ENCODE peak calls at places on chromosomes 6 and 20, in four cellular contexts. One of them, this sample, is unnamed.
A peak's percentile ranks its signal among the peaks of the same experiment; 100 is the strongest.

GRCh38 chr6:30071081-30071818 is 4.3 kb downstream of the PPP1R11 start:
- DNase-seq in tibial nerve: no peak
- DNase-seq in ovary: peak; percentile 70
- DNase-seq in sigmoid colon: no peak
- DNase-seq in this sample: no peak

GRCh38 chr6:47076422-47077344 is 34.6 kb upstream of the ADGRF1 start:
- DNase-seq in tibial nerve: no peak
- DNase-seq in ovary: peak; percentile 50
- DNase-seq in sigmoid colon: no peak
- DNase-seq in this sample: no peak

GRCh38 chr20:62766716-62767115 is 29.6 kb upstream of the MRGBP start:
- DNase-seq in tibial nerve: no peak
- DNase-seq in ovary: no peak
- DNase-seq in sigmoid colon: no peak
- DNase-seq in this sample: no peak

GRCh38 chr6:89047473-89047872 is 33.1 kb upstream of the PNRC1 start:
- DNase-seq in tibial nerve: no peak
- DNase-seq in ovary: no peak
- DNase-seq in sigmoid colon: no peak
- DNase-seq in this sample: no peak

GRCh38 chr6:43509984-43510826 is at the start of gene LRRC73:
- DNase-seq in tibial nerve: peak; percentile 65
- DNase-seq in ovary: peak; percentile 96
- DNase-seq in sigmoid colon: peak; percentile 92
- DNase-seq in this sample: peak; percentile 94

GRCh38 chr20:44743080-44743701 is 2.5 kb upstream of the KCNK15 start:
- DNase-seq in tibial nerve: no peak
- DNase-seq in ovary: no peak
- DNase-seq in sigmoid colon: no peak
- DNase-seq in this sample: no peak

GRCh38 chr20:3777726-3778629 is 3.3 kb downstream of the SPEF1 start:
- DNase-seq in tibial nerve: peak; percentile 48
- DNase-seq in ovary: peak; percentile 77
- DNase-seq in sigmoid colon: peak; percentile 90
- DNase-seq in this sample: peak; percentile 93

GRCh38 chr20:25318471-25319240 is 70.8 kb downstream of the PYGB start:
- DNase-seq in tibial nerve: no peak
- DNase-seq in ovary: peak; percentile 23
- DNase-seq in sigmoid colon: peak; percentile 58
- DNase-seq in this sample: no peak

GRCh38 chr6:31784270-31784925 is 7.3 kb upstream of the VWA7 start:
- DNase-seq in tibial nerve: no peak
- DNase-seq in ovary: no peak
- DNase-seq in sigmoid colon: no peak
- DNase-seq in this sample: no peak

GRCh38 chr20:37152284-37152683 is 26.8 kb upstream of the RPN2 start:
- DNase-seq in tibial nerve: no peak
- DNase-seq in ovary: no peak
- DNase-seq in sigmoid colon: no peak
- DNase-seq in this sample: no peak

GRCh38 chr6:162078126-162078525 is 649.4 kb downstream of the PRKN start:
- DNase-seq in tibial nerve: no peak
- DNase-seq in ovary: no peak
- DNase-seq in sigmoid colon: no peak
- DNase-seq in this sample: no peak

GRCh38 chr6:134235937-134236751 is 81.8 kb downstream of the SGK1 start:
- DNase-seq in tibial nerve: no peak
- DNase-seq in ovary: no peak
- DNase-seq in sigmoid colon: no peak
- DNase-seq in this sample: no peak

GRCh38 chr6:3506751-3507388 is 50.0 kb upstream of the SLC22A23 start:
- DNase-seq in tibial nerve: no peak
- DNase-seq in ovary: no peak
- DNase-seq in sigmoid colon: no peak
- DNase-seq in this sample: no peak

GRCh38 chr20:40760399-40760798 is 71.4 kb upstream of the MAFB start:
- DNase-seq in tibial nerve: no peak
- DNase-seq in ovary: no peak
- DNase-seq in sigmoid colon: no peak
- DNase-seq in this sample: no peak

GRCh38 chr6:33317668-33318425 is at the start of gene ZBTB22:
- DNase-seq in tibial nerve: peak; percentile 99
- DNase-seq in ovary: peak; percentile 99
- DNase-seq in sigmoid colon: peak; percentile 100
- DNase-seq in this sample: peak; percentile 99
- H3K4me1 ChIP-seq in tibial nerve: peaks cover 43% of the 10 kb centered on the region
- H3K4me1 ChIP-seq in ovary: peaks cover 14% of the 10 kb centered on the region
- H3K4me1 ChIP-seq in sigmoid colon: peaks cover 78% of the 10 kb centered on the region
- H3K4me1 ChIP-seq in this sample: peaks cover 66% of the 10 kb centered on the region

GRCh38 chr20:41956316-41957050 is 338.3 kb upstream of the CHD6 start:
- DNase-seq in tibial nerve: no peak
- DNase-seq in ovary: no peak
- DNase-seq in sigmoid colon: no peak
- DNase-seq in this sample: no peak
- TF ChIP-seq CTCF in tibial nerve: no peak
- TF ChIP-seq CTCF in ovary: no peak
- TF ChIP-seq CTCF in sigmoid colon: peak; percentile 9
- TF ChIP-seq CTCF in this sample: peak; percentile 35

DNA sequence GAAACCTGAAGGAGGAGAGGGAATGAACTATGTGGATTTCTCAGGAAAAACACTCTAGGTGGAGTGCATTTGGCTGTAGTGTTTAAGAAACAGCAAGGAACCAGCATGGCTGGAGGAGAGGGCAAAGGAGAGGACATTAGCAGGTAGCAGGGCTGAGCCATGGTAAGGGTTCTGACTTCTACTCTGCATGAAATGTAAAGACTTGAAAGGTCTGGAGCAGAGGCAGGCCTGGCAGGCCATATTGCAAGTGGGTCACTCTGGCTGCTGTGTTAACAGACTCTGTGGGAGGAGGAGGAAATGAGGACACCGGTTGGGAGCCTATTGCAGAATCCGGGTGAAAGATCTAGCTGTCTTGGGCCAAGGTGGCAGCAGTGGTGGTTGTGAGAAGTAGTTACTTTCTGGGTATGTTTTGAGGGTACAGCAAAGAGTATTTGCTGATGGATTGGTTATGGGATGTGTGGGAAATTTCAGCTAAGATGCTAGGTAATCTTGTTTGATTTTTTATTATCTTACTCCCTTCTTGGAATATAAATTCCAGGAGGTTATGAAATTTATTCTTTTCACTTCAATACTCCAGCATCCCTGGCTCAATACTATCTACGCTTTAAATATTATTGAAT is 115.9 kb upstream of the BCLAF1 start:
- DNase-seq in tibial nerve: no peak
- DNase-seq in ovary: no peak
- DNase-seq in sigmoid colon: no peak
- DNase-seq in this sample: no peak
- TF ChIP-seq EP300 in tibial nerve: no peak
- TF ChIP-seq EP300 in ovary: no peak
- TF ChIP-seq EP300 in sigmoid colon: no peak
- TF ChIP-seq EP300 in this sample: no peak

GRCh38 chr6:10557886-10558285 is 36.7 kb downstream of the GCNT2 start:
- DNase-seq in tibial nerve: no peak
- DNase-seq in ovary: no peak
- DNase-seq in sigmoid colon: no peak
- DNase-seq in this sample: no peak
- H3K4me1 ChIP-seq in tibial nerve: no peaks in the 10 kb centered on the region
- H3K4me1 ChIP-seq in ovary: peaks cover 2% of the 10 kb centered on the region
- H3K4me1 ChIP-seq in sigmoid colon: peaks cover 47% of the 10 kb centered on the region
- H3K4me1 ChIP-seq in this sample: peaks cover 71% of the 10 kb centered on the region

GRCh38 chr20:57711311-57711712 is 1.5 kb upstream of the PMEPA1 start:
- DNase-seq in tibial nerve: no peak
- DNase-seq in ovary: no peak
- DNase-seq in sigmoid colon: peak; percentile 74
- DNase-seq in this sample: no peak

GRCh38 chr20:57711826-57712225 is 2.0 kb upstream of the PMEPA1 start:
- DNase-seq in tibial nerve: no peak
- DNase-seq in ovary: no peak
- DNase-seq in sigmoid colon: no peak
- DNase-seq in this sample: no peak

GRCh38 chr20:57708694-57709673 is 831 bp downstream of the PMEPA1 start:
- DNase-seq in tibial nerve: no peak
- DNase-seq in ovary: peak; percentile 71
- DNase-seq in sigmoid colon: peak; percentile 79
- DNase-seq in this sample: no peak

GRCh38 chr20:57710841-57711240 is 1.0 kb upstream of the PMEPA1 start:
- DNase-seq in tibial nerve: no peak
- DNase-seq in ovary: no peak
- DNase-seq in sigmoid colon: no peak
- DNase-seq in this sample: no peak

DNA sequence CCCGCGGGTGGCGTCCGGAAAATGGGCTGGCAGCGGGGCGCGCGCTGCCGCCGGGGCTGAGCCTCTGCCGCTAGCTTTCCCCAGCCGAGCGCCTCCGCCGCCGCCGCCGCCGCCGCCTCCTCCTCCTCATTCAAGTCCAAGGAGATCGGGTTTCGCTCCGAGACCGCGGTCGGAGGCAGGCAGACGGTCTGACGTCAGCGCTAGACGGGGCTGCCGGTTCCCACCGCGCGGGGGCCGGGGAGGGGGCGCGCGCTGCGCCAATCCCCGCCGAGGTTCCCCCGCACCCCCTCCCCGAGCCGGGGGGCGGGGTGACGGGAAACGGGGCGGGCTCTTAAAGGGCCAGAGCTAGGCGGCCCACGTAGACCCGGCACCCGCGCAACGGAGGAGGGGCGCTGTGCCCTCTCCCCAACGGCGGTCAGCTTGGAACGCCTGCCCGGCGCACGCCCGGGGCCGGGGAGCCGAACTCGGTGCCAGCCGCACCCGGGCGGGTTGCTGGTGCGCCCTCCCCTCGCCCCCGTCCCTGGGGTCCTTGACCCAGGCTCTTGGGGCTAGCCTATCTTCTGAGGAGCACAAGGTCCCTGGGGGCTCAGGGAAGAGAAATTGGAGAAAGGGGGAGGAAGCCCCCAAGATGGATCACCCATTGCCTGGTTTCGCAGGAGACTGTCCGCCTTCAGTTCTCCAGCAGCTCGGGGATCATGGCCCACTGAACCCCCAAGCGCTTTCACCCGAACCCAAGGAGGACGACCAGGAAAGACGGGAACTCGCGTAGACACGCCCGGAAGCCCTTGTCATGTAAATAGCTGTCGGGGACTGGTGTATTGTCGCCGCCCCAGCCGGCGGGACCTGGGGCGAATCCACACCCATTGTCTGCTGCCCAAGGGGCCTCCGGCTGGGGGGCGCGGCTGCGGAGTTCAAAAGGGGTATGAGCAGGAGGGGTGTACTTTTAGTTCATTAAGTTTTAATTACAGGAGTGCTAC is at the start of gene PMEPA1:
- DNase-seq in tibial nerve: peak; percentile 87
- DNase-seq in ovary: peak; percentile 97
- DNase-seq in sigmoid colon: peak; percentile 98
- DNase-seq in this sample: peak; percentile 97
- TF ChIP-seq CTCF in tibial nerve: no peak
- TF ChIP-seq CTCF in ovary: peak; percentile 26
- TF ChIP-seq CTCF in sigmoid colon: peak; percentile 13
- TF ChIP-seq CTCF in this sample: no peak

GRCh38 chr20:50713677-50714101 is 17.7 kb upstream of the PARD6B start:
- DNase-seq in tibial nerve: peak; percentile 48
- DNase-seq in ovary: peak; percentile 56
- DNase-seq in sigmoid colon: peak; percentile 70
- DNase-seq in this sample: no peak
- TF ChIP-seq EP300 in tibial nerve: no peak
- TF ChIP-seq EP300 in ovary: no peak
- TF ChIP-seq EP300 in sigmoid colon: no peak
- TF ChIP-seq EP300 in this sample: no peak

DNA sequence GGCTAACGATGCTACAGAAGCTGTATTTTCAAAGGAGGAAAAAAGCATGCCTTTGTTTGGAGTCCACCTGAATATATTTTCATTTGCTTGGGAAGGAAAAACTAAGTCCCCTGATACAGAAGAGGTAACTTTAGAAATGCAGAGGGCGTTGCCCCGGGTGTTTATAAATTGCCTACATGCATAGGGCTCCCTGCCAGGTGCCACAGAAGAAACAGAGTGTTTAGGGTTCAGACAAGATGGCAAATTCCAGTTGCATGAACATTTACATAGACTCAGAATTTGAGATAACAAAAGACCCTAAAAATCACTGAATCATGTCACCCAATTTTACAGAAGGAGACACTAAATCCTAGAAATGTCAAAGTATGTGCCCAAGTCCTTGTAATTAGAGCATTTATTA is 19.9 kb downstream of the RIN2 start:
- DNase-seq in tibial nerve: no peak
- DNase-seq in ovary: no peak
- DNase-seq in sigmoid colon: no peak
- DNase-seq in this sample: no peak
- H3K4me1 ChIP-seq in tibial nerve: peaks cover 7% of the 10 kb centered on the region
- H3K4me1 ChIP-seq in ovary: peaks cover 7% of the 10 kb centered on the region
- H3K4me1 ChIP-seq in sigmoid colon: no peaks in the 10 kb centered on the region
- H3K4me1 ChIP-seq in this sample: peaks cover 37% of the 10 kb centered on the region

DNA sequence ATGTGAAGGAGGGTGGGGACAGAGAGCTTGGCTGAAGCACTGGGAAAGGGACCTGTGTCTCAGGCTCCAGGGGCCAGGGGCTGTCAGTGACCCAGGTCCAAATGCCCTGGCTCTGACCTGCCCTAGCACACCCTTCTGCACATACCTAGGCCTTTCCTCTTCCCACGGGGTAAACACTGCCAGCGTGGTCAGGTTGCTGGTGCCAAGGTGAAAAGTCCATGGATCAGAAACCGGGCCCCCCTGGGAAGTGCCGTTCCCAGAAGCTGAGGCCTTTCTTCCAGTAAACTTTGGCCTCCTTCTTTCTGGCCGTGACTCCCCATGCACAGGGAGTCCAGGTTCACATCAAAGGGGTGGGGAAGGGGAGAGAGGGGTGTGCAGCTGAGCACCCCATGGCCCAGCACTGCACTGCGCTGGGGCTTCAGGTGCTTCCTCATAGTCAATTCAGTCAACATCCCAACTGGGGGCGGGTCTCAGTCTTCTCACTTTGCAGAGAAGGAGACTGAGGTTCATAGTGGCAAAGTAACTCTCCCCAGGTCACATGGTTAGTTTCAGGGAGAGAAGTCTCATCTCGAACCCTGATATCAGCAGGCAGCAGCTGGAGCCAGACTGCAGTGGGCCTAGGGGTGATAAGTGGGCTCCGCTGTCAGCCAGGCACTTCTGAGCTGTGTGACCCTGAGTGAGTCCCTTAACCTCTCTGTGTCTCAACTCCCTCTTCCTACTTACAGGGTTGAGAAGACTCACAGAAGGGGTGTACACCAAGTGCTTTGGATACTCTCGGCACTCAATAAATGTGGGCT is 17.0 kb downstream of the PCK1 start:
- DNase-seq in tibial nerve: no peak
- DNase-seq in ovary: no peak
- DNase-seq in sigmoid colon: no peak
- DNase-seq in this sample: no peak
- TF ChIP-seq CTCF in tibial nerve: no peak
- TF ChIP-seq CTCF in ovary: no peak
- TF ChIP-seq CTCF in sigmoid colon: no peak
- TF ChIP-seq CTCF in this sample: no peak

GRCh38 chr6:132256457-132256856 is 144.8 kb downstream of the MOXD1 start:
- DNase-seq in tibial nerve: no peak
- DNase-seq in ovary: no peak
- DNase-seq in sigmoid colon: no peak
- DNase-seq in this sample: no peak
- TF ChIP-seq EP300 in tibial nerve: no peak
- TF ChIP-seq EP300 in ovary: no peak
- TF ChIP-seq EP300 in sigmoid colon: no peak
- TF ChIP-seq EP300 in this sample: no peak

This sample was measured in esophagus muscularis mucosa.